ENCODE peak calls at places on chromosomes 16 and 17, in five cellular contexts. Y is H9, J is mesendoderm, O is IMR-90, F is neuronal stem cell. P is an unnamed sample.

GRCh38 chr17:49890077-49890821 is 42.4 kb upstream of the TAC4 start:
- DNase-seq in Y (peak; percentile 76), J (peak; percentile 47), O (no peak), F (no peak), P (no peak)

GRCh38 chr17:80413771-80414507 is 1.0 kb upstream of the ENDOV start:
- DNase-seq in J (no peak), F (no peak), Y (no peak), O (no peak), P (no peak)

GRCh38 chr16:84699712-84700517 is at the start of gene USP10:
- DNase-seq in Y (peak; percentile 92), F (peak; percentile 87), J (peak; percentile 91), O (peak; percentile 68), P (peak; percentile 72)

GRCh38 chr16:76278976-76279375 is 1.8 kb downstream of the CNTNAP4 start:
- DNase-seq in Y (no peak), F (no peak), J (peak; percentile 60), O (no peak), P (peak; percentile 52)

GRCh38 chr17:77453613-77454559 is 313.1 kb downstream of the SEC14L1 start:
- DNase-seq in Y (no peak), F (no peak), O (no peak), J (peak; percentile 34), P (no peak)

GRCh38 chr16:35431829-35432663 is 1972.6 kb downstream of the TP53TG3F start:
- DNase-seq in F (no peak), J (peak; percentile 13), Y (no peak), O (no peak), P (no peak)

GRCh38 chr16:1979271-1980025 is 1.8 kb downstream of the NOXO1 start:
- DNase-seq in O (no peak), Y (peak; percentile 78), J (peak; percentile 50), F (no peak), P (no peak)

GRCh38 chr16:11994187-11995119 is 17.9 kb downstream of the SNX29 start:
- DNase-seq in J (peak; percentile 31), O (peak; percentile 28), F (no peak), Y (no peak), P (peak; percentile 51)

GRCh38 chr17:45429338-45430005 is 3.2 kb downstream of the ARHGAP27 start:
- DNase-seq in Y (peak; percentile 79), O (no peak), J (peak; percentile 63), F (no peak), P (peak; percentile 28)

GRCh38 chr16:51994597-51994996 is 552.3 kb downstream of the TOX3 start:
- DNase-seq in J (no peak), F (no peak), Y (no peak), O (no peak), P (no peak)

GRCh38 chr17:9090641-9091096 is 69.4 kb downstream of the NTN1 start:
- DNase-seq in Y (no peak), F (no peak), J (no peak), O (no peak), P (no peak)

GRCh38 chr16:11499295-11500089 is 87.2 kb downstream of the LITAF start:
- DNase-seq in J (peak; percentile 45), Y (no peak), O (no peak), F (no peak), P (no peak)

GRCh38 chr16:31128711-31129567 is 6.6 kb downstream of the PRSS8 start:
- DNase-seq in Y (no peak), O (no peak), F (no peak), J (no peak), P (no peak)

GRCh38 chr17:82648761-82649474 is 674 bp upstream of the WDR45B start:
- DNase-seq in F (peak; percentile 51), Y (peak; percentile 77), O (no peak), J (peak; percentile 18), P (peak; percentile 12)

GRCh38 chr17:62625184-62625869 is 2.1 kb upstream of the MRC2 start:
- DNase-seq in O (no peak), F (no peak), Y (peak; percentile 36), J (no peak), P (no peak)

GRCh38 chr17:56653877-56654276 is 60.4 kb downstream of the NOG start:
- DNase-seq in Y (peak; percentile 86), O (peak; percentile 52), F (peak; percentile 23), J (peak; percentile 78), P (peak; percentile 61)

GRCh38 chr17:77096570-77097214 is 44.1 kb upstream of the SEC14L1 start:
- DNase-seq in F (no peak), Y (no peak), J (no peak), O (peak; percentile 73), P (peak; percentile 60)

GRCh38 chr16:22726868-22727267 is 87.1 kb upstream of the HS3ST2 start:
- DNase-seq in F (no peak), Y (no peak), J (no peak), O (no peak), P (no peak)

GRCh38 chr17:3641717-3642486 is 5.3 kb downstream of the CTNS start:
- DNase-seq in F (no peak), Y (no peak), J (peak; percentile 63), O (no peak), P (no peak)

DNA sequence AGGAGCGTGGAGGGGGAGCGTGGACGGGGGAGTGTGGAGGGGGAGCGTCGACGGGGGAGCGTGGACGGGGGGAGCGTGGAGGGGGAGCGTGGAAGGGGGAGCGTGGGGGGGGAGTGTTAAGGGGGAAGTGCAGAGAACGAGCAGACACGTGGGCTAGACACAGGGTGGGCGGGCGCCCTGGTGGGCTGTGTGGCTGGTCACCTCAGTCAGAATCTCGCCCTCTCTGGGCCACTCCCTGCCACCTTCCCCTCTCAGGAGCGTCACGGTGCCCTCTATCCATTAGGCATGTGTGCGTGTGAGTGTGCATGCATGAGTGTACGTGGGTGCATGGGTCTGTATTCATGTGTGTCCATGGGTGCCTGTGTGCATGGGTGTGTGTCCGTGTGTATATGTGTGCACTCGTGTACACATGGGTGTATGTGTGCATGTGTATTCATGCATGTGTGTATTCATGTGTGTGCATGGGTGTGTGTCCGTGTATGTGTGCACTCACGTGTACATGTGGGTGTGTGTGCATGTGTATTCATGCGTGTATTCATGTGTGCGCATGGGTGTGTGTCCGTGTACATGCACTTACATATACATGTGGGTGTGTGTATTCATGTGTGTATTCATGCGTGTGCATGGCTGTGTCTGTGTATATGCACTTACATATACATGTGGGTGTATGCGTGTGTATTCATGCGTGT is 49.3 kb upstream of the PABPN1L start:
- DNase-seq in Y (no peak), J (no peak), O (no peak), F (no peak), P (no peak)
- H3K23ac ChIP-seq in Y (no peak overlapping the region), J (no peak overlapping the region), O (no peak overlapping the region), F (no peak overlapping the region), P (no peak overlapping the region)

DNA sequence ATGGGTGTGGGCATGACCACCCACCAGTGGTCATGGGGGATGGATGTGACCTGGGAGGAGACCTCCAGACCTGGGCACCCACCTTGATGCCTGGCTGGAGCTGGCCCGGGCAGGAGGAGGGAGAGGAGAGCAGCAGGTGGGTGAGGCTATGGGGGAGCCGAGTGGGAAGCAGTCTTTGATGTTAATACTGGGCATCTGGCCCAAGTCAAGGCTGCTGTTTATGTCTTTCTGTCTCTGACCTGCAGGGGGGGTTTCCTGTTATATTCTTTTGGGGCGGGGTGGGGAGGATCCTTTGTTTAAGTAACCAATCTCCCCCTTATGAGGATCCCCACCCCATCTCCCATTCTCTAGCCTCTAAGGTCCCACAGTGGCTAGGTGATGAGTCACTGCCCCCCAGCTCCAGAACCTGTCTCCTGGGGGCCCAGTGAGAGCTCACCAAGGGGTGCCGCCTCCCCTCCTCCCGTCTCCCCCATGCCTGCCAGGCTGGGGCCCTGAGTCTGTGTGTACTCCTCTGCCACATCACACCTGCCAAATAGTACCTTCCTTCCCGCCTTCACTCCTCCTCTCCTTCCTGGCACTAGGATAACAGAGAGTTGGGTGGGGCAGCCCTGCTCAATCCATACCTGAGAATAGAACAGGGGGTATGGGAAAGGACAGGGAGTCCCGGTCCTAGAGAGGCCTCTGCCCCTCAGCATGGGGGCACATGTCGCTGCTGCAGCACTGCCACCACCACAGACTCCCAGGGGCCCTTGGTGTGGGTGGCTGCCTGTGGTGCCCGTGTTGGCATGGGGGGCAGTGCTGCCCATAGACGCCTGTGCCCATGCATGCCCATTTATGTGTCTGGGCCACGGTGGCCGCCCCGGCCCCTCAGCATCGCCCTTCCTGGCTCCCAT is 7.2 kb downstream of the THRA start:
- DNase-seq in O (peak; percentile 46), Y (peak; percentile 39), F (no peak), J (no peak), P (peak; percentile 33)
- H2AK5ac ChIP-seq in O (peak overlapping the region; percentile 95), Y (no peak overlapping the region), F (peak overlapping the region; percentile 88), J (peak overlapping the region; percentile 66), P (peak overlapping the region; percentile 56)

DNA sequence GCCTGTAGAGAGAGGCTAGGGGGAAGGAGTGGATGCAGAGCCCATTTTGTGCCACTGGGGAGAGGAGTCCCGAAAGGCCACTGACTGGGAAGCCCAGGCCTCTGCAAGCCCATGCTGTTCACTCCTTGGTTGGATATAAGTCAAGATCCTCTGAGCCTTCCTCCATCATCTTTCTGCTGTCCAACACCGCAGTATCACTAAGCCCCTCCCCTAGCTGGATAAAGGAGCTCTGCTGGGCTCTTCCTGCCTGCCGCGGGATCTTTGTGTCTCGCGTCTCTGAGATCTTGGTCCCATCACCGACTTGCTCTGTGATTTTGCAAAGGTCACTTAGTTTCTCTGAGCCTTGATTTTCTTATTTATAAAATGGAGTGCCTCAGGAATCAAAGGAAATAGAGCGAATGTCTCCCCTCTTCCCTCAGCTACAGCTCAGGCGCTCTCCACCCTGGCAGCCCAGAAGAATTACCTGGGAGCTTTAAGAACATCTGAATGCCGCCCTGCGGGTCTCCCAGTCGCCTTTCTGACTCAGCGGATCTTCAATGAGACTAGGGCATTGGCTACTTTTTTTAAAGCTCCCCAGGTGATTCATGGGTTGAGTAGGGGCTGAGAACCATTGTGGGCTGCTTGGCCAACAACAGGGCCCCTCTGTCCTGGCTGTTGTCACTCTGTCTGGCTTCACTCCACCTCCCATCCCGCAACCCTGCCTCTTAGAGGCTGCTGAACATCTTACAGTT is 25.2 kb upstream of the TMEM220 start:
- DNase-seq in J (peak; percentile 85), O (no peak), F (no peak), Y (peak; percentile 87), P (no peak)
- H2BK15ac ChIP-seq in J (no peak overlapping the region), O (no peak overlapping the region), F (no peak overlapping the region), Y (no peak overlapping the region), P (no peak overlapping the region)

GRCh38 chr16:67108931-67109406 is 772 bp upstream of the PHAF1 start:
- DNase-seq in Y (no peak), O (no peak), F (no peak), J (no peak), P (no peak)

GRCh38 chr16:67110136-67110847 is 551 bp downstream of the PHAF1 start:
- DNase-seq in Y (no peak), F (no peak), J (no peak), O (no peak), P (no peak)

GRCh38 chr16:67108489-67108888 is 1.3 kb upstream of the PHAF1 start:
- DNase-seq in J (no peak), O (no peak), F (no peak), Y (no peak), P (no peak)

GRCh38 chr16:67111951-67112444 is 2.3 kb downstream of the PHAF1 start:
- DNase-seq in O (no peak), Y (no peak), F (no peak), J (no peak), P (no peak)

DNA sequence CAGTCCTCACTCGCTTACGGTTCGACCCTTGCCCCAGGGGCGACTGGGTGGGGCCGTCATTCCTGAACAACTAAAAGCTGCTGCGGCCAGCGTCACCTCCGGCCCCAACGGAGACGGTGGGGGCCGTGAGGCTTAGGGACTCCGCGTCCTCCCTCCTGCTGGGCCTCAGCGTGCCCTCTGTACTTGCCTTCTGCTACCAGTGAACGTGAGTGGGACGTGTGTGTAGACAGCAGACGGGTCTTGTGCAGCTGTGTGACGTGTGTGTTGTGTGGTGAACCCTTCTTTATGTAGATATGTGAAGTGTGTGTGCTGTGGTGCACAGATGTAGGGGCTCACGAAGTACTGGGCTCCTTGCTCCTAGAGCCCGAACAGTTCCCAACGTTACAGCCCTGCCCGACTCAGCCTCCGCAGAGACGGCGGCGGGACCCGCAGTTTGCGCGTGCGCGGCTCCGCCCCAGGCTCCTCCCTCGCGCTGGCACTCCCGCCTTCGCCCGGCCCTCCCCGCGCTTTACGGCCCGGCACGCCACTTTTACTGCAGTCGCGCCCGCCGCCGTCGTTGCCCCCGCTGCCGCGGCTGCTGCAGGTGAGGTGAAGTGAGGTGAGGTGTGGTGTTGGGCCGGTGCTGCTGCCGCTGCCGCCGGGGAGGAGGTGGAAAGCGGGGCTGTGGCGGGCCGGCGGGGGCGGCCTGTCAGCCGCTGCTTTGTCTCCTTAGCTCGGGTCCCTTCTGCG is at the start of gene PHAF1:
- DNase-seq in F (peak; percentile 91), O (peak; percentile 83), Y (peak; percentile 96), J (peak; percentile 95), P (peak; percentile 89)
- H3K23ac ChIP-seq in F (peak within 1 kb of the TSS; percentile 94), O (peak within 1 kb of the TSS; percentile 99), Y (no peak within 1 kb of the TSS), J (no peak within 1 kb of the TSS), P (no peak within 1 kb of the TSS)